ENCODE peak calls at places on chromosomes 7 and 10, in six cellular contexts. D is neural progenitor cell, F is fibroblast of the aortic adventitia, L is AG04449, R is NB4, G is Peyer's patch. P is an unnamed sample.

GRCh38 chr7:50792342-50793114 is 9.8 kb upstream of the GRB10 start:
- DNase-seq in D (peak; percentile 61), F (peak; percentile 72), L (no peak), R (peak; percentile 86), G (no peak), P (no peak)

GRCh38 chr10:47248436-47249090 is 51.4 kb upstream of the GDF10 start:
- DNase-seq in D (no peak), F (no peak), L (no peak), R (no peak), G (no peak), P (no peak)

GRCh38 chr10:94206176-94206575 is 156.6 kb downstream of the NOC3L start:
- DNase-seq in D (no peak), F (no peak), L (no peak), R (no peak), G (no peak), P (no peak)

GRCh38 chr10:68861253-68861652 is 33.9 kb downstream of the STOX1 start:
- DNase-seq in D (no peak), F (peak; percentile 8), L (no peak), R (peak; percentile 44), G (no peak), P (no peak)

GRCh38 chr10:89837173-89838001 is 136.0 kb downstream of the KIF20B start:
- DNase-seq in D (no peak), F (peak; percentile 9), L (no peak), R (no peak), G (peak; percentile 71), P (no peak)

GRCh38 chr7:100966542-100967291 is 2.6 kb upstream of the MUC12 start:
- DNase-seq in D (peak; percentile 36), F (no peak), L (no peak), R (no peak), G (no peak), P (no peak)

GRCh38 chr10:85610381-85611092 is 756.1 kb downstream of the GRID1 start:
- DNase-seq in D (no peak), F (no peak), L (no peak), R (no peak), G (peak; percentile 17), P (no peak)

GRCh38 chr7:91772100-91772794 is 108.3 kb downstream of the MTERF1 start:
- DNase-seq in D (no peak), F (peak; percentile 90), L (no peak), R (no peak), G (no peak), P (peak; percentile 67)

GRCh38 chr7:72321081-72321480 is 91.1 kb downstream of the CALN1 start:
- DNase-seq in D (no peak), F (no peak), L (no peak), R (no peak), G (no peak), P (no peak)

GRCh38 chr10:77673086-77673485 is 35.5 kb upstream of the KCNMA1 start:
- DNase-seq in D (no peak), F (no peak), L (no peak), R (no peak), G (no peak), P (no peak)

GRCh38 chr10:33134011-33134751 is 176.2 kb upstream of the ITGB1 start:
- DNase-seq in D (no peak), F (peak; percentile 95), L (peak; percentile 82), R (peak; percentile 30), G (peak; percentile 90), P (peak; percentile 92)

GRCh38 chr7:128858380-128859231 is 4.0 kb upstream of the ATP6V1F start:
- DNase-seq in D (no peak), F (peak; percentile 33), L (no peak), R (peak; percentile 36), G (no peak), P (no peak)

GRCh38 chr10:78332013-78332412 is 298.4 kb downstream of the RPS24 start:
- DNase-seq in D (no peak), F (no peak), L (no peak), R (no peak), G (no peak), P (no peak)

GRCh38 chr7:131300572-131301466 is 26.9 kb upstream of the MKLN1 start:
- DNase-seq in D (peak; percentile 29), F (peak; percentile 56), L (no peak), R (no peak), G (no peak), P (no peak)

GRCh38 chr7:307970-308369 is 18.0 kb downstream of the FOXL3 start:
- DNase-seq in D (no peak), F (no peak), L (no peak), R (no peak), G (no peak), P (no peak)

GRCh38 chr10:14880201-14880600 is 1.5 kb downstream of the SUV39H2 start:
- DNase-seq in D (no peak), F (peak; percentile 3), L (no peak), R (peak; percentile 9), G (no peak), P (no peak)

GRCh38 chr7:110548372-110548771 is 542.6 kb upstream of the LRRN3 start:
- DNase-seq in D (no peak), F (no peak), L (no peak), R (no peak), G (no peak), P (no peak)

GRCh38 chr10:3136763-3137611 is 35.6 kb downstream of the PITRM1 start:
- DNase-seq in D (no peak), F (peak; percentile 96), L (no peak), R (no peak), G (peak; percentile 69), P (no peak)

GRCh38 chr10:59708816-59709471 is 706 bp downstream of the SLC16A9 start:
- DNase-seq in D (peak; percentile 61), F (no peak), L (no peak), R (no peak), G (no peak), P (no peak)

DNA sequence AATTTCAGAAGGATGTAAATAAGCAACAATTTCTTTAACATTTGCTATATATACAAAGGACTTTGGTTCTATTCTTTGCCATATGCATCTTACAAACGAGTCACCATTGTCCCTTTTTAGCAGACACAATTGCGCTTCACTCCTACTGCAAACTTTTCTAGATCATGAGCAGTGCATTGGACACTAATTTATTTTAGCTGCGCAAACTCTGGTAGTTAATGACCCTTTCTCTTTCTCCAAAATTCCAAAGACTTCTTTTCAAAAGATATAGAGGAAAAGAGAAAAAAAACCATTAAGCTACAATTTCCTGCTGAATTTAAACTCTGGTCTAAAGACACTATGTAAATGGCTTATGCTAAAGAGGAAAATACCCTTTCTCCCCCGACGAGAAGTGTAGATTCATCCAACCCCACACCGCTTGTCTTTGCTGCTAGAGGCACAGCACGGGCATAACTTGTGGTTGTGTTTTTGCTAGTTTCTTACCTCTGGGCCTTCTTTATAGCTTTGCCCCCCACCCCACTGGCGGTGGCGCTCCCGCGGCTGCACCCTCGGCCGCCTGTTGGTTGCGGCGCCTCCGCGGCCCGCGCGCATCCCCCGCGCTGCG is 84.0 kb downstream of the SNX10 start:
- DNase-seq in D (peak; percentile 4), F (no peak), L (no peak), R (peak; percentile 66), G (no peak), P (no peak)
- H3K4me3 ChIP-seq in D (peak overlapping the region; percentile 68), F (no peak overlapping the region), L (no peak overlapping the region), R (peak overlapping the region; percentile 50), G (peak overlapping the region; percentile 42), P (peak overlapping the region; percentile 37)

DNA sequence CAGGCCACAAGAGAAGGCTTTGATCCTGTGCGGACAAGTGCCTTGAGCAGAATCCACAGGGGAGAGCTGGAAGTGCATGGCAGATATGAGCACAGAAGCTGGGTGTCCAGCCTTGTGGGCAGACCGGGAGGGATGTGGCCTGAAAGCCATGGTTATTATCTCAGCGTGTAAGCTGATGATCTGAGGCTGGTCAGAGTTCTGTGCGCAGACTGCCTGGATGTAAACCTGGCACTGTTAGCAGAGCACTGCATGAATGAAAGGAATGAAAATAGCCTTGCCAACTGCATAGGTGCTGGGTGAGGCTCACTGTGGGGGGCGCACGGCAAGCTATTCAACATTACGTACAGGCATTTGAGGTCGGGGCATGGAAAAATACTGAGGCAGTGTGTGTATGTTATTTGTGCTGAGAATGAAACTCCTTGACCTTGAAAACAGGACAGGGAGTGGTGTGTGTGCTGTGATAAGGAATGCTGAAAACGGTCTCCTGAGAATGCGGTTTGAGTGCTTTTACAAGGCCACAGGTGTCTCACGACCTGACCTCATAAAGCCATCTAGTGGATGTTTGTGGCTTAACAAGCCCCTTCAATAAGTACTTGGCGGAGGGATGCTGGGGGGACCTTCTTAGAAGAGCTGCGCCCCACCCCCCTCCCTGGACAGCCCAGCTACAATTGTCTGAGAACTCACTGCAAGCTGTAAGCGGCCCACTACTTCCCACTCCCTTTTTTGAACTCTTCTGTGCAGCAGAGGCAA is 18.7 kb downstream of the AKR1C1 start:
- DNase-seq in D (peak; percentile 74), F (peak; percentile 61), L (no peak), R (peak; percentile 19), G (peak; percentile 73), P (no peak)
- H3K4me3 ChIP-seq in D (no peak overlapping the region), F (no peak overlapping the region), L (no peak overlapping the region), R (no peak overlapping the region), G (no peak overlapping the region), P (no peak overlapping the region)

GRCh38 chr7:155839461-155839860 is 27.2 kb upstream of the SHH start:
- DNase-seq in D (no peak), F (no peak), L (no peak), R (no peak), G (no peak), P (no peak)

GRCh38 chr7:155836216-155837125 is 24.2 kb upstream of the SHH start:
- DNase-seq in D (no peak), F (no peak), L (no peak), R (no peak), G (no peak), P (no peak)

GRCh38 chr7:155834486-155835048 is 22.3 kb upstream of the SHH start:
- DNase-seq in D (no peak), F (no peak), L (no peak), R (no peak), G (no peak), P (no peak)

GRCh38 chr7:155835446-155836215 is 23.4 kb upstream of the SHH start:
- DNase-seq in D (peak; percentile 26), F (no peak), L (no peak), R (no peak), G (no peak), P (no peak)

DNA sequence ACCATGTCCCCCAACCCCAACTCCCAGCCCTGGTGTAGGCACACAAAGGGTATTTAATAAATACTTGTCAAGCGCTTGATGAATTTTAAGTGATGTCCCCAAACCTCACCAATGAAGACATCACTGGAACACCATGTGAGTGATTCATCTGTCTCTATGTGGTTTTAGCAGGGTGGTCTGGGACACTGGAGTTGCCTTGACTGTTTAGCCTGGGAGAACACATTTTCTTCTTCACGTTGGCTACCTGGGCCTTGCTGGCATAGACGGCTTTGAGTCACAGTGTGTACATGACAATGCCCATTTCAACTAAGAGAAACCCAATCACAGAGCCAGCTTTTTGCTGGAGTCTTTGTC is 24.8 kb upstream of the SHH start:
- DNase-seq in D (no peak), F (no peak), L (no peak), R (no peak), G (no peak), P (no peak)
- H3K4me3 ChIP-seq in D (no peak overlapping the region), F (no peak overlapping the region), L (no peak overlapping the region), R (no peak overlapping the region), G (no peak overlapping the region), P (no peak overlapping the region)

DNA sequence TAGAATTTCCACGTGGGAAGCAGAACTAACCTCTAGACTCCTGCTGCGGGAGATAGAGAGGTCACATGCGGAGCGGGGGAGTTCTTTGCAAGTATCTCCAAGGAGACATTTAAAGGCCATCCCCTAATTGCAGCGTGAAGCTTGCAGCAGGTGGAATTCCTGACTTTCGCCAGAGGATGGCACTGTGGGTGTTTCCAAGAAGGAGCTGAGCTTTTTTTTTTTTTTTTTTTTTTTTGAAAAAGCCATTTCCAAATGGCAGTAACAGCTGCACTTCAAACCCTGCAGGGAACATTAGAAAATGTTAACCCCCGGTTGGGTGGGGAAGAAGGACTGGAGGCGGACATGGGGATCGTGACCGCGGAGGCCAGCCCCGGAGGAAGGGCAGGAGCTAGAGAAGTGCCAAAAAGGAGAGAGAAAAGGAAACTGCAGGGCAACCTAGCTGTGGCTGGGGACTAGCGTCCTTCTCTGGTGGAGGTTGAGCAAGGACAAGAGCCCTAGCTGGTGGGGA is 487.7 kb downstream of the TYW1 start:
- DNase-seq in D (peak; percentile 91), F (peak; percentile 56), L (peak; percentile 9), R (peak; percentile 80), G (no peak), P (peak; percentile 13)
- H3K4me3 ChIP-seq in D (peak overlapping the region; percentile 37), F (no peak overlapping the region), L (peak overlapping the region; percentile 41), R (no peak overlapping the region), G (no peak overlapping the region), P (peak overlapping the region; percentile 5)

P was measured in retinal pigment epithelial cell.